ENCODE peak calls at places on chromosome 1, in four cellular contexts. U is PC-3, G is HepG2, I is GM23338. E is an unnamed sample. For H3K4me1, the result is how much of the 10 kb centered on the place peaks cover.

GRCh38 chr1:17629460-17629859 is 90.0 kb downstream of the ARHGEF10L start:
- DNase-seq in U (no peak), G (no peak), I (peak), E (no peak)

GRCh38 chr1:67980028-67980427 is 70.4 kb downstream of the DIRAS3 start:
- DNase-seq in U (peak), I (no peak), G (no peak), E (no peak)

GRCh38 chr1:179092896-179093461 is 11.1 kb downstream of the TOR3A start:
- DNase-seq in I (no peak), U (no peak), G (no peak), E (no peak)

GRCh38 chr1:145892486-145893087 is 6.9 kb upstream of the ANKRD35 start:
- DNase-seq in I (no peak), U (peak), G (no peak), E (no peak)

GRCh38 chr1:227805606-227806197 is 9.8 kb upstream of the PRSS38 start:
- DNase-seq in I (no peak), G (no peak), U (peak), E (no peak)

GRCh38 chr1:97930472-97930871 is 9.6 kb upstream of the DPYD start:
- DNase-seq in U (no peak), I (no peak), G (peak), E (no peak)

GRCh38 chr1:3068400-3069361 is at the start of gene PRDM16:
- DNase-seq in U (peak), G (no peak), I (peak), E (no peak)

GRCh38 chr1:22239378-22239777 is 96.5 kb upstream of the WNT4 start:
- DNase-seq in U (no peak), G (no peak), I (no peak), E (peak)

GRCh38 chr1:206029484-206029883 is 5.8 kb upstream of the CTSE start:
- DNase-seq in I (no peak), G (no peak), U (peak), E (peak)

GRCh38 chr1:112744019-112744578 is 29.0 kb upstream of the PPM1J start:
- DNase-seq in I (peak), U (no peak), G (no peak), E (no peak)

GRCh38 chr1:240217398-240217797 is 125.7 kb downstream of the FMN2 start:
- DNase-seq in U (no peak), G (no peak), I (no peak), E (no peak)

GRCh38 chr1:225987491-225988316 is 11.4 kb downstream of the SDE2 start:
- DNase-seq in I (peak), U (peak), G (peak), E (no peak)

GRCh38 chr1:67610450-67610849 is 74.6 kb upstream of the GADD45A start:
- DNase-seq in I (no peak), U (peak), G (no peak), E (no peak)

GRCh38 chr1:12196641-12197482 is 30.1 kb downstream of the TNFRSF1B start:
- DNase-seq in I (peak), U (no peak), G (peak), E (peak)

DNA sequence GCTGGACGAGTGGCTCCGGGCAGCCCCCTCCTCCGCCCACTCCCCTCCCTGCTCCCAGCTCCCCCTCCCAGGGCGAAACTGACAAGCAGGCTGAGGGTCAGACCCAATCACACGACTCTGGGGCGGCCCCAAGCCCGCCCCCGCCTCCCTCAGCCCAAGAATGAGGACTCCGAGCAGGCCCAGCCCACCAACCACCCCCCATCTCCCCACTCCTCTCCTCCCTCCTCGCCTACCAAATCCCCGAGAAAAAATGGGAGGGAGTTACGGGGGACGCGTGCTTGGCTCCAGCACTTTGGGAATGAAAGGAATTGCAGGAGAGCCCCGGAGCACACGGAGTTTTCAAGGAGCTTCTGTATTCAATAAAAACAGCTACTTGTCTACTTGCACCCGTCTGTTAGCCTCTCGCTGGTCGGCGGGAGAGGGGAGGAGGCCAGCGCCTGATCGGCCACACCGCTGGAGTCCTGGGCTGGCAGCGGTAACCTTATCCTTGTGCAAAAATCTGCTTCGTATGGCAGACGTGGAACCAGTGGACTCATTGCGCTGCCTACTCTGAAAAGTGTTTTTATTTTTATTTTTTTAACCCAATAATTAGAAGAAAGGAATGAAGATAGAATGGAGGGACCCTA is 316 bp upstream of the COL11A1 start:
- DNase-seq in U (no peak), I (peak), G (no peak), E (no peak)
- H3K27ac ChIP-seq in U (no peak), I (peak), G (no peak), E (no peak)

GRCh38 chr1:59499273-59499955 is 202.5 kb downstream of the FGGY start:
- DNase-seq in G (no peak), U (peak), I (no peak), E (no peak)
- H3K4me1 ChIP-seq in G (under half), U (under half), I (under half), E (under half)

DNA sequence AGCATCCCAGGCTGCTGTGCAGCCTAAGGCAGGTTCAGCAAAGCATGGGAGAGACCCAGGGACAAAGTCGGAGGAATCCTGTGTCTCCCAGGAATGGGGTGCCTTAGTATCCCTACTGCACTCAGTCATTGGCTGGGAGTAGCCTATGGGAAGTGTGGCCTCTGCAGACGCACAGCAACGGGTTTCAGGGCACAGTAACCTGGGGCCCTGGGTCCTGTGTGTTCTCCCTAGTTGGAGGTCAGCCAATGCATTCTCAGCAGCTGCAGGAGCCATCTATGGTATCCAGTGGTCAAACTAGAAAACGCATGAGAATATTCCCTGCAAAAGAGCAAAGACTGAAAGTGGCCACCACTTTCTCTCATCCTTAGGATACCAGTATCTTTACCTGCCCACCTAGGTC is 13.7 kb upstream of the C1orf21 start:
- DNase-seq in G (no peak), I (no peak), U (no peak), E (no peak)
- H3K4me3 ChIP-seq in G (no peak), I (no peak), U (no peak), E (no peak)

GRCh38 chr1:65820983-65821382 is 28.3 kb downstream of the PDE4B start:
- DNase-seq in U (peak), G (no peak), I (no peak), E (no peak)

GRCh38 chr1:65814752-65815151 is 22.1 kb downstream of the PDE4B start:
- DNase-seq in U (no peak), G (no peak), I (no peak), E (no peak)

GRCh38 chr1:65818966-65819365 is 26.3 kb downstream of the PDE4B start:
- DNase-seq in U (no peak), G (no peak), I (no peak), E (no peak)

GRCh38 chr1:65813956-65814355 is 21.3 kb downstream of the PDE4B start:
- DNase-seq in I (no peak), U (peak), G (no peak), E (no peak)

DNA sequence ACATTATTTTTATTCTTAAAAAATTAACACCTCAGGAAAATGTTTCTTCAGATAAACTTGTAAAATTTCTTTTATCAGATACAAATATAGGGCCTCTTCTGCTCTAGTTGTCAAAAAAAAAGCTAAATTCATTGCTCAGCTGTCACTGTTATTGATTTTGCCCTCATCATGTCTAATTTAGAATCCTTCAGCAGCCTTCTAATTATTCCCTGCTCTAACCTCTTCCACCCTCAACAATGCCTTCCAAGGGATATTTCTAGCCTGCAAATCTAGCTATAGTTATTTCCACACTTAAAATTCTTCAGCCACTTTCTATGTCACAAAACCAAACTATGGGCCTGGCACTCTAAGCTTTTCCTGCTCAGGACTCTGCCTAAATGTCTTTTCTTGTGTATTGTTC is 25.2 kb downstream of the PDE4B start:
- DNase-seq in I (no peak), G (no peak), U (no peak), E (no peak)
- H3K27ac ChIP-seq in I (no peak), G (no peak), U (no peak), E (no peak)

GRCh38 chr1:58891347-58891746 is 107.5 kb upstream of the JUN start:
- DNase-seq in G (no peak), I (no peak), U (no peak), E (no peak)

GRCh38 chr1:58895082-58895481 is 111.2 kb upstream of the JUN start:
- DNase-seq in I (no peak), G (no peak), U (no peak), E (no peak)

GRCh38 chr1:58896211-58897183 is 112.7 kb upstream of the JUN start:
- DNase-seq in G (no peak), I (no peak), U (no peak), E (peak)

GRCh38 chr1:58895559-58896135 is 111.8 kb upstream of the JUN start:
- DNase-seq in G (no peak), I (no peak), U (no peak), E (no peak)

DNA sequence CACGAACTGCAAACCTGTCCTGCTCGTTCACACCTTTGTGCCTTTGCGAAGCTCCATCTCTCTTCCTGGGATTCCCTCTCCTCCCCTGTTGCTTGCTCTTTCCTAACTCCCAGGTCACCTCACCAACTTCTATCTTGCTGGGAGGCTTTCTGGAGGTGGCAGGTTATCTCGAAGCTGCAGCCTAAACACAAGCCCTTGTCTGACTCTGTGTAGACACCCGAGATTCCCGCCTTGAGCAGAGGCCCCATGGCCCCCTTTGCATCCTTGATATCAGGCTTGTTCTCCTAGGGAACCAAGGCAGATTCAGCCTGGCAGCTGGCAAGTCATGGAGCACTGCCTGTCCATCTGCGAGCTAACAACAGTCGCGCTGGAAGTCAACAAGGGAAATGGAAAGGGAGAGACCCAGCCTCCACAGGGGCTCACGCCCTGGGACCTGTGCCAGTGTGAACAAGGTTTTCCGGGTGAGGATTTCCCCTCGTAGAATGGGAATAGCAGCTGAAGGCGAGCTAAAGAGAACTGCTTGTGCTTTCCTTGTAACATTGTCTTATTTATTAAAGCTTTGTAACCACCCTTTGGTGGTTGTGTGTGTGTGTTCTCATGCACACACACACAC is 109.5 kb upstream of the JUN start:
- DNase-seq in U (no peak), I (no peak), G (no peak), E (peak)
- H3K4me1 ChIP-seq in U (under half), I (under half), G (half or more), E (under half)

GRCh38 chr1:30905898-30906620 is 2.5 kb downstream of the SDC3 start:
- DNase-seq in U (no peak), I (no peak), G (no peak), E (no peak)

GRCh38 chr1:30907641-30908445 is 715 bp downstream of the SDC3 start:
- DNase-seq in I (no peak), G (no peak), U (no peak), E (no peak)

GRCh38 chr1:30906631-30907389 is 1.7 kb downstream of the SDC3 start:
- DNase-seq in I (no peak), U (no peak), G (no peak), E (no peak)

GRCh38 chr1:30908446-30908885 is at the start of gene SDC3:
- DNase-seq in U (peak), G (no peak), I (no peak), E (no peak)

GRCh38 chr1:30907390-30907640 is 1.2 kb downstream of the SDC3 start:
- DNase-seq in U (no peak), G (no peak), I (no peak), E (no peak)
- H3K4me3 ChIP-seq in U (peak), G (peak), I (peak), E (peak)

E was measured in lung.